ENCODE peak calls at places on chromosomes 4 and X, in four cellular contexts. R, N, I and C are unnamed samples.

GRCh38 chr4:89549907-89550306 is 242.3 kb upstream of the GPRIN3 start:
- DNase-seq in R (peak), N (peak), I (no peak), C (peak)

GRCh38 chr4:175330652-175331051 is 412.5 kb downstream of the ADAM29 start:
- DNase-seq in R (peak), N (peak), I (no peak), C (peak)

GRCh38 chrX:30865020-30865419 is 24.0 kb downstream of the TAB3 start:
- DNase-seq in R (peak), N (no peak), I (peak), C (peak)

GRCh38 chr4:88720749-88721428 is 23.3 kb upstream of the NAP1L5 start:
- DNase-seq in R (no peak), N (no peak), I (no peak), C (no peak)

GRCh38 chrX:154431321-154431720 is 2.8 kb downstream of the ATP6AP1 start:
- DNase-seq in R (no peak), N (no peak), I (no peak), C (no peak)

GRCh38 chr4:102411416-102411815 is 66.1 kb upstream of the SLC39A8 start:
- DNase-seq in R (peak), N (peak), I (no peak), C (peak)

GRCh38 chr4:183532823-183533222 is 28.0 kb downstream of the ING2 start:
- DNase-seq in R (no peak), N (peak), I (no peak), C (peak)

GRCh38 chr4:152063301-152064235 is 302.8 kb upstream of the GATB start:
- DNase-seq in R (peak), N (no peak), I (no peak), C (peak)

GRCh38 chrX:136880003-136880451 is 498 bp downstream of the RBMX start:
- DNase-seq in R (no peak), N (peak), I (peak), C (peak)

GRCh38 chrX:24198101-24198500 is 48.6 kb downstream of the ZFX start:
- DNase-seq in R (no peak), N (no peak), I (no peak), C (no peak)

GRCh38 chr4:107740381-107740780 is 20.3 kb upstream of the PAPSS1 start:
- DNase-seq in R (peak), N (no peak), I (no peak), C (peak)

GRCh38 chr4:142846105-142846728 is at the start of gene INPP4B:
- DNase-seq in R (peak), N (peak), I (peak), C (peak)

GRCh38 chrX:121151293-121151692 is 103.9 kb downstream of the GLUD2 start:
- DNase-seq in R (no peak), N (no peak), I (no peak), C (no peak)

GRCh38 chrX:43008356-43008755 is 230.4 kb upstream of the PPP1R2C start:
- DNase-seq in R (no peak), N (no peak), I (no peak), C (no peak)

GRCh38 chr4:25938251-25939186 is 24.5 kb downstream of the SMIM20 start:
- DNase-seq in R (peak), N (peak), I (no peak), C (peak)

GRCh38 chrX:126929071-126929470 is 109.5 kb downstream of the PRR32 start:
- DNase-seq in R (no peak), N (no peak), I (no peak), C (no peak)

GRCh38 chrX:150219374-150220185 is 143.5 kb upstream of the MAMLD1 start:
- DNase-seq in R (peak), N (peak), I (no peak), C (no peak)

GRCh38 chr4:186643501-186644315 is 79.9 kb downstream of the FAT1 start:
- DNase-seq in R (peak), N (peak), I (no peak), C (peak)

GRCh38 chr4:43048570-43048969 is 156.1 kb downstream of the GRXCR1 start:
- DNase-seq in R (peak), N (no peak), I (no peak), C (peak)

GRCh38 chr4:32133141-32133540 is 1413.0 kb downstream of the PCDH7 start:
- DNase-seq in R (peak), N (no peak), I (no peak), C (peak)

GRCh38 chr4:66750273-66750672 is 795.0 kb downstream of the CENPC start:
- DNase-seq in R (peak), N (no peak), I (no peak), C (peak)

GRCh38 chrX:136920001-136920400 is 39.5 kb upstream of the RBMX start:
- DNase-seq in R (no peak), N (no peak), I (no peak), C (no peak)

GRCh38 chr4:70801265-70801809 is 38.4 kb downstream of the GRSF1 start:
- DNase-seq in R (no peak), N (no peak), I (no peak), C (no peak)

GRCh38 chr4:56080384-56080783 is 131.6 kb downstream of the CEP135 start:
- DNase-seq in R (no peak), N (peak), I (no peak), C (no peak)

GRCh38 chr4:82753725-82754410 is 44.7 kb downstream of the SCD5 start:
- DNase-seq in R (peak), N (peak), I (no peak), C (peak)

GRCh38 chr4:85092536-85092935 is 126.0 kb upstream of the WDFY3 start:
- DNase-seq in R (no peak), N (no peak), I (no peak), C (no peak)

GRCh38 chrX:151396042-151396826 is 772 bp upstream of the VMA21 start:
- DNase-seq in R (peak), N (peak), I (no peak), C (peak)

GRCh38 chr4:118964891-118965411 is 76.3 kb downstream of the SYNPO2 start:
- DNase-seq in R (no peak), N (peak), I (no peak), C (no peak)

GRCh38 chrX:154485150-154486051 is 1.0 kb downstream of the UBL4A start:
- DNase-seq in R (no peak), N (no peak), I (no peak), C (no peak)

GRCh38 chrX:123184858-123185251 is 777 bp downstream of the GRIA3 start:
- DNase-seq in R (no peak), N (no peak), I (peak), C (peak)

GRCh38 chrX:67684136-67684535 is 140.3 kb downstream of the AR start:
- DNase-seq in R (no peak), N (no peak), I (no peak), C (no peak)

GRCh38 chr4:176335421-176335820 is 15.7 kb downstream of the SPCS3 start:
- DNase-seq in R (peak), N (peak), I (no peak), C (peak)

GRCh38 chrX:25105251-25105650 is 89.5 kb upstream of the ARX start:
- DNase-seq in R (no peak), N (no peak), I (no peak), C (no peak)

GRCh38 chr4:10315638-10316037 is 141.6 kb downstream of the ZNF518B start:
- DNase-seq in R (no peak), N (no peak), I (no peak), C (no peak)

GRCh38 chr4:155249036-155249566 is 40.7 kb downstream of the NPY2R start:
- DNase-seq in R (peak), N (no peak), I (no peak), C (peak)

GRCh38 chr4:155241225-155241624 is 32.8 kb downstream of the NPY2R start:
- DNase-seq in R (no peak), N (no peak), I (no peak), C (no peak)

GRCh38 chr4:155248002-155248896 is 39.8 kb downstream of the NPY2R start:
- DNase-seq in R (no peak), N (no peak), I (no peak), C (no peak)

GRCh38 chr4:155241664-155242063 is 33.2 kb downstream of the NPY2R start:
- DNase-seq in R (no peak), N (no peak), I (no peak), C (no peak)

GRCh38 chr4:155245105-155245504 is 36.7 kb downstream of the NPY2R start:
- DNase-seq in R (no peak), N (no peak), I (no peak), C (no peak)
- TF ChIP-seq CTCF in R (no peak), N (no peak), I (no peak), C (no peak)

DNA sequence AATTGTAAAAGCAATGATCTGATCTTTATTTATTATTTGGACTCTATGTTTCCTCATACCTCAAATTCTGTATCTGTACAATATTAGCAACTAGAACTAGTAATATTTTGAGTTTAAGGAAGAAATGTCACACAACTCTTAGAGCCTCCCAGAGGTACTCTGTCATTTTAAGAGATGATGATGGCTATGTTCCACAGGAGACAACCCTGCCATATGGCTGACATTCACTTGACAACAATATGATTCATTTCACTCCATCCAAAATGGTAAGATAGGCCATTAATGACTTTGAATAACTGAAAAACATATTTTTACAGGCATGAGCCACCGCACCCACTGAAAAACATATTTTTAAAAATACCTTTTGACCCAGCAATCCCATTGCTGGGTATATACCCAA is 190.3 kb downstream of the MAML3 start:
- DNase-seq in R (no peak), N (no peak), I (no peak), C (no peak)
- TF ChIP-seq CTCF in R (no peak), N (no peak), I (no peak), C (no peak)

DNA sequence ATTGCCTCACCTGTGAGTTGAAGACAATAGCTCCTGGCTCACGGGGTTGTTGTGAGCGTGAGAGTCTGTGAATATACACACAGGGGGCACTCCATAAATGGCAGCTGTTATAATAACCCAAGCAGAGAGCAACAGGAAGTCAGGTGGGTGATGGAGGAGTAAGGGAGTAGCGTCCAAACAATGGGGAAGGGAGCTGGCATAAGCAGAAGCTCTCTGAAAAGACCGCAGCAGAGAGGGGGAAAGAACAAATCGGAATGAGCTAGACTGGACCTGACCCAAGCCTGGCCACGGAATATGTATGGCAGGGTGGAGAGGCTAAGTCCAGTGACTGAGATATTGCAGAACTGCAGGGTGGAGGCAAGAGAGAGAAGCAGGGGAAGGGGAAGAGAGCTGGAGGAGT is 6.6 kb upstream of the GJB1 start:
- DNase-seq in R (no peak), N (no peak), I (no peak), C (no peak)
- TF ChIP-seq CTCF in R (no peak), N (no peak), I (no peak), C (no peak)

GRCh38 chr4:121510260-121510942 is 129.6 kb upstream of the QRFPR start:
- DNase-seq in R (no peak), N (no peak), I (no peak), C (no peak)

GRCh38 chr4:121519236-121519838 is 138.5 kb upstream of the QRFPR start:
- DNase-seq in R (no peak), N (no peak), I (no peak), C (no peak)

GRCh38 chr4:121514443-121514842 is 133.6 kb upstream of the QRFPR start:
- DNase-seq in R (no peak), N (no peak), I (no peak), C (no peak)
- TF ChIP-seq CTCF in R (no peak), N (no peak), I (no peak), C (no peak)

DNA sequence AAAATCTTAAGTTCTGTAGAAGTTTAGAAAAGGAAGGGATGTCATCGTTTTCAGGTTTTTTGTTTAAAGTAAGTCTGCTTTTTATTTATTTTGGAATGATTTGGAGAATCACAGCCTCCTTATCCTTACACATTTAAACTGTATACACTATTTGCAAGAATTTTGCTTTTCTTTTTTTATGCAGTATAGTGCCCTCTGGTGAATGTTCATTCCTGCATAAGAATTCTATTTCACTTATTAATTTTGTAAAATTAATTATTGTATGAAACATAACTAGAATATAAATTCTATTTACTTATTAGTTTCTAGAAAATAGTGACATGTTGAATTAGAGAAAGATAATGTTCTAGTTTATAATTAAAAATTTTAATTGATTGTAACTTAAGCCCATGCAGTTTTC is 44.6 kb downstream of the DACH2 start:
- DNase-seq in R (no peak), N (peak), I (no peak), C (no peak)
- TF ChIP-seq CTCF in R (no peak), N (no peak), I (no peak), C (no peak)

GRCh38 chr4:73308286-73308685 is 49.7 kb upstream of the ANKRD17 start:
- DNase-seq in R (no peak), N (peak), I (no peak), C (peak)
- TF ChIP-seq CTCF in R (no peak), N (peak), I (peak), C (peak)

DNA sequence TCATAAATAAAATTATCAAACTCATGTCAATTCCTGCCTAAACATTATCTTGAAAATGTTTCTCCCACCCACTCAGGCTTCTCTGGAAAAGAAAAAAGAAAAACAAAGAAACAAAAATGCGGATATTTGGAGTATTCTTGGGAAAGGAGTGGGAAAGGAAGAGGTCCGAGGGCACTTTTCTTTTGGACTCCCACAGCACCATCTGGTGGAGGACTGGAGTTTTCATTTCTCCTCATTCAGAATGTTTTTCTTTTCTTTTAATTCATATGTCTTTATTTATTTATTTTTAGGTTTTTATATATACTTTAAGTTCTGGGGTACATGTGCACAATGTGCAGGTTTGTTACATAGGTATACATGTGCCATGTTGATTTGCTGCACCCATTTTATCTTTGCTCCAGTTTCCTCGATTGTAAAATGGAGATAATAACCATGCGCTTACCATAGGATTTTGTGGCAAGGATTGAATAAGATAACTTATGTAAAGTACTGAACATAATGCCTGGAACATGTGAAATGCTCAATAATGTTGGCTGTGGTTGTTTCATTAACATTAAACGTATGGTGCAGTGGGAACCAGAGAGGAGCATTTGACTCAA is 8.0 kb upstream of the KCNE5 start:
- DNase-seq in R (peak), N (peak), I (peak), C (peak)
- TF ChIP-seq CTCF in R (peak), N (peak), I (peak), C (peak)

GRCh38 chrX:105876658-105877057 is 54.3 kb downstream of the NRK start:
- DNase-seq in R (peak), N (peak), I (peak), C (peak)
- TF ChIP-seq CTCF in R (peak), N (no peak), I (peak), C (peak)